ENCODE peak calls at places on chromosomes 16 and 17, in six cellular contexts. One of them, this sample, is unnamed.
A peak's percentile ranks its signal among the peaks of the same experiment; 100 is the strongest.

GRCh38 chr17:56815711-56816110 is 18.0 kb downstream of the C17orf67 start:
- DNase-seq in mesendoderm: no peak
- DNase-seq in H9: no peak
- DNase-seq in IMR-90: peak; percentile 90
- DNase-seq in mesenchymal stem cell: peak; percentile 76
- DNase-seq in H1: no peak
- DNase-seq in this sample: no peak

GRCh38 chr16:80938035-80938927 is 68.4 kb downstream of the CMC2 start:
- DNase-seq in mesendoderm: peak; percentile 66
- DNase-seq in H9: no peak
- DNase-seq in IMR-90: peak; percentile 94
- DNase-seq in mesenchymal stem cell: peak; percentile 37
- DNase-seq in H1: no peak
- DNase-seq in this sample: peak; percentile 75

GRCh38 chr17:73172252-73172651 is 7.4 kb downstream of the SSTR2 start:
- DNase-seq in mesendoderm: no peak
- DNase-seq in H9: no peak
- DNase-seq in IMR-90: no peak
- DNase-seq in mesenchymal stem cell: no peak
- DNase-seq in H1: no peak
- DNase-seq in this sample: no peak

GRCh38 chr17:77471984-77472836 is 331.4 kb downstream of the SEC14L1 start:
- DNase-seq in mesendoderm: peak; percentile 86
- DNase-seq in H9: peak; percentile 83
- DNase-seq in IMR-90: peak; percentile 64
- DNase-seq in mesenchymal stem cell: peak; percentile 88
- DNase-seq in H1: no peak
- DNase-seq in this sample: no peak

GRCh38 chr17:27888072-27888471 is 5.1 kb downstream of the LYRM9 start:
- DNase-seq in mesendoderm: no peak
- DNase-seq in H9: no peak
- DNase-seq in IMR-90: no peak
- DNase-seq in mesenchymal stem cell: no peak
- DNase-seq in H1: no peak
- DNase-seq in this sample: no peak

GRCh38 chr16:57938936-57939871 is 31.7 kb downstream of the CNGB1 start:
- DNase-seq in mesendoderm: peak; percentile 31
- DNase-seq in H9: no peak
- DNase-seq in IMR-90: peak; percentile 20
- DNase-seq in mesenchymal stem cell: no peak
- DNase-seq in H1: no peak
- DNase-seq in this sample: no peak

GRCh38 chr16:19503461-19504075 is 18.3 kb downstream of the GDE1 start:
- DNase-seq in mesendoderm: no peak
- DNase-seq in H9: no peak
- DNase-seq in IMR-90: no peak
- DNase-seq in mesenchymal stem cell: no peak
- DNase-seq in H1: no peak
- DNase-seq in this sample: no peak

GRCh38 chr17:80285237-80285920 is 24.7 kb downstream of the RNF213 start:
- DNase-seq in mesendoderm: no peak
- DNase-seq in H9: no peak
- DNase-seq in IMR-90: no peak
- DNase-seq in mesenchymal stem cell: no peak
- DNase-seq in H1: no peak
- DNase-seq in this sample: no peak

GRCh38 chr17:16215002-16215272 is 397 bp downstream of the NCOR1 start:
- DNase-seq in mesendoderm: peak; percentile 69
- DNase-seq in H9: peak; percentile 61
- DNase-seq in IMR-90: no peak
- DNase-seq in mesenchymal stem cell: peak; percentile 54
- DNase-seq in H1: no peak
- DNase-seq in this sample: no peak

GRCh38 chr16:89357055-89357454 is 133.3 kb downstream of the ANKRD11 start:
- DNase-seq in mesendoderm: peak; percentile 83
- DNase-seq in H9: peak; percentile 66
- DNase-seq in IMR-90: no peak
- DNase-seq in mesenchymal stem cell: no peak
- DNase-seq in H1: no peak
- DNase-seq in this sample: no peak

GRCh38 chr17:30380106-30380420 is 1.3 kb downstream of the CPD start:
- DNase-seq in mesendoderm: no peak
- DNase-seq in H9: no peak
- DNase-seq in IMR-90: peak; percentile 43
- DNase-seq in mesenchymal stem cell: peak; percentile 22
- DNase-seq in H1: no peak
- DNase-seq in this sample: no peak

GRCh38 chr17:48047113-48047740 is 932 bp upstream of the NFE2L1 start:
- DNase-seq in mesendoderm: no peak
- DNase-seq in H9: no peak
- DNase-seq in IMR-90: no peak
- DNase-seq in mesenchymal stem cell: no peak
- DNase-seq in H1: no peak
- DNase-seq in this sample: no peak

GRCh38 chr16:12486386-12486785 is 317.3 kb downstream of the CPPED1 start:
- DNase-seq in mesendoderm: no peak
- DNase-seq in H9: no peak
- DNase-seq in IMR-90: no peak
- DNase-seq in mesenchymal stem cell: no peak
- DNase-seq in H1: no peak
- DNase-seq in this sample: no peak

GRCh38 chr17:56359518-56359917 is 206.2 kb downstream of the ANKFN1 start:
- DNase-seq in mesendoderm: no peak
- DNase-seq in H9: no peak
- DNase-seq in IMR-90: no peak
- DNase-seq in mesenchymal stem cell: no peak
- DNase-seq in H1: no peak
- DNase-seq in this sample: no peak

GRCh38 chr17:32275060-32276042 is 9.7 kb downstream of the RHBDL3 start:
- DNase-seq in mesendoderm: peak; percentile 92
- DNase-seq in H9: peak; percentile 88
- DNase-seq in IMR-90: peak; percentile 90
- DNase-seq in mesenchymal stem cell: peak; percentile 88
- DNase-seq in H1: no peak
- DNase-seq in this sample: no peak

GRCh38 chr16:64172652-64173051 is 949.2 kb downstream of the CDH11 start:
- DNase-seq in mesendoderm: no peak
- DNase-seq in H9: no peak
- DNase-seq in IMR-90: no peak
- DNase-seq in mesenchymal stem cell: no peak
- DNase-seq in H1: no peak
- DNase-seq in this sample: no peak

GRCh38 chr17:55301521-55302406 is 37.0 kb downstream of the HLF start:
- DNase-seq in mesendoderm: no peak
- DNase-seq in H9: no peak
- DNase-seq in IMR-90: no peak
- DNase-seq in mesenchymal stem cell: no peak
- DNase-seq in H1: no peak
- DNase-seq in this sample: no peak

GRCh38 chr17:33038740-33039139 is 47.1 kb downstream of the SPACA3 start:
- DNase-seq in mesendoderm: peak; percentile 70
- DNase-seq in H9: peak; percentile 90
- DNase-seq in IMR-90: peak; percentile 15
- DNase-seq in mesenchymal stem cell: peak; percentile 56
- DNase-seq in H1: peak; percentile 31
- DNase-seq in this sample: peak; percentile 64

GRCh38 chr17:74373838-74374606 is 6.7 kb downstream of the GPR142 start:
- DNase-seq in mesendoderm: no peak
- DNase-seq in H9: no peak
- DNase-seq in IMR-90: no peak
- DNase-seq in mesenchymal stem cell: peak; percentile 2
- DNase-seq in H1: no peak
- DNase-seq in this sample: no peak
- H2BK15ac ChIP-seq in mesendoderm: no peak overlapping the region
- H2BK15ac ChIP-seq in H9: no peak overlapping the region
- H2BK15ac ChIP-seq in IMR-90: no peak overlapping the region
- H2BK15ac ChIP-seq in mesenchymal stem cell: no peak overlapping the region
- H2BK15ac ChIP-seq in H1: no peak overlapping the region
- H2BK15ac ChIP-seq in this sample: peak overlapping the region; percentile 88

GRCh38 chr17:65173951-65174683 is 36.9 kb downstream of the RGS9 start:
- DNase-seq in mesendoderm: no peak
- DNase-seq in H9: no peak
- DNase-seq in IMR-90: no peak
- DNase-seq in mesenchymal stem cell: no peak
- DNase-seq in H1: no peak
- DNase-seq in this sample: no peak
- H3K23ac ChIP-seq in mesendoderm: no peak overlapping the region
- H3K23ac ChIP-seq in H9: no peak overlapping the region
- H3K23ac ChIP-seq in IMR-90: no peak overlapping the region
- H3K23ac ChIP-seq in mesenchymal stem cell: no peak overlapping the region
- H3K23ac ChIP-seq in H1: no peak overlapping the region
- H3K23ac ChIP-seq in this sample: peak overlapping the region; percentile 22

GRCh38 chr17:7289256-7290032 is 5.0 kb downstream of the YBX2 start:
- DNase-seq in mesendoderm: no peak
- DNase-seq in H9: no peak
- DNase-seq in IMR-90: no peak
- DNase-seq in mesenchymal stem cell: no peak
- DNase-seq in H1: no peak
- DNase-seq in this sample: no peak
- H2BK15ac ChIP-seq in mesendoderm: no peak overlapping the region
- H2BK15ac ChIP-seq in H9: no peak overlapping the region
- H2BK15ac ChIP-seq in IMR-90: no peak overlapping the region
- H2BK15ac ChIP-seq in mesenchymal stem cell: no peak overlapping the region
- H2BK15ac ChIP-seq in H1: no peak overlapping the region
- H2BK15ac ChIP-seq in this sample: peak overlapping the region; percentile 58

GRCh38 chr16:3038896-3039295 is 2.2 kb upstream of the BICDL2 start:
- DNase-seq in mesendoderm: no peak
- DNase-seq in H9: no peak
- DNase-seq in IMR-90: no peak
- DNase-seq in mesenchymal stem cell: no peak
- DNase-seq in H1: no peak
- DNase-seq in this sample: no peak

GRCh38 chr16:3035289-3035971 is 1.3 kb downstream of the BICDL2 start:
- DNase-seq in mesendoderm: no peak
- DNase-seq in H9: no peak
- DNase-seq in IMR-90: no peak
- DNase-seq in mesenchymal stem cell: no peak
- DNase-seq in H1: no peak
- DNase-seq in this sample: no peak

GRCh38 chr16:3036726-3037315 is at the start of gene BICDL2:
- DNase-seq in mesendoderm: no peak
- DNase-seq in H9: peak; percentile 89
- DNase-seq in IMR-90: no peak
- DNase-seq in mesenchymal stem cell: no peak
- DNase-seq in H1: no peak
- DNase-seq in this sample: no peak

GRCh38 chr16:3035972-3036725 is 595 bp downstream of the BICDL2 start:
- DNase-seq in mesendoderm: no peak
- DNase-seq in H9: no peak
- DNase-seq in IMR-90: no peak
- DNase-seq in mesenchymal stem cell: no peak
- DNase-seq in H1: no peak
- DNase-seq in this sample: no peak

DNA sequence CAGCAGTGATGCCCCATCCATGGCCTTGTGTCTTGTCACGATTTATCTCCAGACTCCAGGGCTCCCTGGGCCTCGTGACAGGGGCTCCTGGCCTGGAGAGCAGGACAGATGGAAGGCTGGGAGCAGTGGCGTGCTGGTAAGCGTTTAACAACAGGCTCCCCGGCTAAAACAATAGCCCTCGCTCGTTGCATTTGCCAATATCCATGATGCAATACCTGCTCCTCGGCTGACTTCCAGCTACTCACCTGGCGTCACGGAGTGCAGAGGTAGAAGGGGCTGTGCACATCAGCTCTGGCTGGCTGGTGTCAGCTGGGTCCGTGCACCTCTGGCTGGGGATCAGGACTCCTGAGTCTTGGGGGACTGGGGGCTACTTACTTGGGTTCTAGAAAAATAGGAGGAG is 1.5 kb upstream of the BICDL2 start:
- DNase-seq in mesendoderm: peak; percentile 77
- DNase-seq in H9: peak; percentile 73
- DNase-seq in IMR-90: no peak
- DNase-seq in mesenchymal stem cell: no peak
- DNase-seq in H1: no peak
- DNase-seq in this sample: no peak
- H3K23ac ChIP-seq in mesendoderm: no peak overlapping the region
- H3K23ac ChIP-seq in H9: no peak overlapping the region
- H3K23ac ChIP-seq in IMR-90: no peak overlapping the region
- H3K23ac ChIP-seq in mesenchymal stem cell: no peak overlapping the region
- H3K23ac ChIP-seq in H1: no peak overlapping the region
- H3K23ac ChIP-seq in this sample: no peak overlapping the region

DNA sequence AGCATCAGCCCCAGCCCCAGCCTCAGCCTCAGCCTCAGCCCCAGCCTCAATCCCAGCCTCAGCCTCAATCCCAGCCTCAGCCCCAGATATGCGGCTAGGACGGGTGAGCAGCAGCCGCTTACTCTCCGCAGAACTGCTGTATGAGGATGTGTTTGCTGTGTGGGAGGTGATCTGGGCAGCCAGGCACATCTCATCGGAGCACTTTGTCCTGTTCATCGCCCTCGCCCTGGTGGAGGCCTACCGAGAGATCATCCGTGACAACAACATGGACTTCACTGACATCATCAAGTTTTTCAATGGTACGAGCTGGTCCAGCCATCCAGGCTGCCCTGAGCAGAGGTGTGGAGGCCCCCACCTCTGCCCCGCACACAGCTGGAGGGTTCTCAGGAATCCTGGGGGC is 22.0 kb downstream of the MNT start:
- DNase-seq in mesendoderm: no peak
- DNase-seq in H9: no peak
- DNase-seq in IMR-90: no peak
- DNase-seq in mesenchymal stem cell: no peak
- DNase-seq in H1: no peak
- DNase-seq in this sample: no peak
- H2BK15ac ChIP-seq in mesendoderm: no peak overlapping the region
- H2BK15ac ChIP-seq in H9: no peak overlapping the region
- H2BK15ac ChIP-seq in IMR-90: no peak overlapping the region
- H2BK15ac ChIP-seq in mesenchymal stem cell: no peak overlapping the region
- H2BK15ac ChIP-seq in H1: no peak overlapping the region
- H2BK15ac ChIP-seq in this sample: no peak overlapping the region

DNA sequence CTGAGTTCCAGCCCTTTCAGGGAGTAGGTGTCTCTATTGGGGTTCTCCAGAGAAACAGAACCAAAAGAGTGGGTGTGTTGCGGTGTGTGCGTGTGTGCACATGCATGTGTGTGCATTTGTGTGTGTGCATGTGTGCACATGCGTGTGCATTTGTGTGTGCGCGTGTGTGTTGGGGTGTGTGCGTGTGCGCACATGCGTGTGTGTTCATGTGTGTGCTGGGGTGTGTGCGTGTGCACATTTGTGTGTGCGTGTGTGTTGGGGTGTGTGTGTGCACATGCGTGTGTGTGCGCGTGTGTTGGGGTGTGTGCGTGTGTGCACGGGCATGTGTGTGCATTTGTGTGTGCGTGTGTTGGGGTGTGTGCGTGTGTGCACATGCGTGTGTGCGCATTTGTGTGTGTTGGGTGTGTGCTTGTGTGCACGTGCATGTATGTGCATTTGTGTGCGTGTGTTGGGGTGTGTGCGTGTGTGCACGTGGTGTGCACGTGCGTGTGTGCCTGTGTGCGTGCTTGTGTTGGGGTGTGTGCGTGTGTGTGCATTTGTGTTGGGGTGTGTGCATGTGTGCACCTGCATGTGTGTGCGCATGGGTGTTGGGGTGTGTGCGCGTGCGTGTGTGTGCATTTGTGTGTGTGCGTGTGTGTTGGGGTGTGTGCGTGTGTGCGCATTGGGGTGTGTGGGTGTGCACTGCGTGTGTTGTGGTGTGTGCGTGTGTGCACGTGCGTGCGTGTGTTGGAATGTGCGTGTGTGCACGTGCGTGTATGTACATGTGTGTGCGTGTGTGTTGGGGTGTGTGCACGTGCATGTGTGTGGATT is 38.4 kb upstream of the JPH3 start:
- DNase-seq in mesendoderm: no peak
- DNase-seq in H9: no peak
- DNase-seq in IMR-90: no peak
- DNase-seq in mesenchymal stem cell: no peak
- DNase-seq in H1: no peak
- DNase-seq in this sample: no peak
- H3K23ac ChIP-seq in mesendoderm: no peak overlapping the region
- H3K23ac ChIP-seq in H9: no peak overlapping the region
- H3K23ac ChIP-seq in IMR-90: no peak overlapping the region
- H3K23ac ChIP-seq in mesenchymal stem cell: no peak overlapping the region
- H3K23ac ChIP-seq in H1: no peak overlapping the region
- H3K23ac ChIP-seq in this sample: peak overlapping the region; percentile 91